ENCODE peak calls at places on chromosome 13, in five cellular contexts. T is tibial artery, Y is BE2C, N is mucosa of descending colon, L is mesothelial cell of epicardium. U is an unnamed sample.

GRCh38 chr13:74134777-74135305 is 637 bp upstream of the KLF12 start:
- DNase-seq in T (peak; percentile 53), Y (peak; percentile 72), L (peak; percentile 74), N (peak; percentile 72), U (peak; percentile 70)

GRCh38 chr13:83992566-83993358 is 110.5 kb upstream of the SLITRK1 start:
- DNase-seq in N (no peak), Y (no peak), L (no peak), T (no peak), U (no peak)

GRCh38 chr13:31310781-31311180 is 111.0 kb downstream of the B3GLCT start:
- DNase-seq in Y (no peak), L (no peak), N (no peak), T (no peak), U (no peak)

GRCh38 chr13:98397221-98397620 is 179.7 kb downstream of the STK24 start:
- DNase-seq in N (no peak), Y (no peak), L (no peak), T (no peak), U (no peak)

GRCh38 chr13:29713841-29714240 is 118.4 kb upstream of the SLC7A1 start:
- DNase-seq in Y (no peak), T (no peak), N (no peak), L (no peak), U (no peak)

GRCh38 chr13:107790360-107790759 is 425.0 kb downstream of the LIG4 start:
- DNase-seq in L (no peak), Y (no peak), N (no peak), T (no peak), U (no peak)

GRCh38 chr13:114015608-114016295 is 41.9 kb upstream of the C13orf46 start:
- DNase-seq in Y (no peak), N (peak; percentile 34), T (peak; percentile 53), L (no peak), U (peak; percentile 41)

GRCh38 chr13:25268561-25268960 is 18.7 kb downstream of the MTMR6 start:
- DNase-seq in Y (no peak), L (no peak), N (no peak), T (no peak), U (no peak)

GRCh38 chr13:91134773-91135124 is 212.7 kb upstream of the MIR17HG start:
- DNase-seq in T (no peak), L (no peak), Y (no peak), N (no peak), U (no peak)

GRCh38 chr13:41587490-41587889 is 130.1 kb downstream of the RGCC start:
- DNase-seq in N (no peak), Y (peak; percentile 12), T (no peak), L (no peak), U (no peak)

GRCh38 chr13:30186644-30187431 is 120.5 kb downstream of the KATNAL1 start:
- DNase-seq in T (no peak), L (no peak), Y (no peak), N (no peak), U (no peak)

GRCh38 chr13:110089815-110090214 is 217.1 kb downstream of the COL4A1 start:
- DNase-seq in N (no peak), Y (no peak), T (no peak), L (no peak), U (no peak)

GRCh38 chr13:81957121-81957520 is 1616.2 kb upstream of the SPRY2 start:
- DNase-seq in Y (no peak), N (no peak), T (no peak), L (no peak), U (no peak)

GRCh38 chr13:103195762-103196161 is 129.5 kb upstream of the SLC10A2 start:
- DNase-seq in N (no peak), L (no peak), T (no peak), Y (no peak), U (no peak)

GRCh38 chr13:33761744-33762143 is 56.2 kb upstream of the RFC3 start:
- DNase-seq in T (no peak), Y (no peak), N (no peak), L (no peak), U (no peak)

GRCh38 chr13:73702419-73703071 is 431.7 kb downstream of the KLF12 start:
- DNase-seq in N (no peak), L (no peak), Y (no peak), T (no peak), U (no peak)

GRCh38 chr13:51212808-51213728 is 9.1 kb upstream of the FAM124A start:
- DNase-seq in L (no peak), T (no peak), N (no peak), Y (no peak), U (no peak)

GRCh38 chr13:92137519-92137918 is 739.1 kb downstream of the GPC5 start:
- DNase-seq in Y (no peak), N (no peak), L (no peak), T (no peak), U (no peak)

GRCh38 chr13:50589139-50589538 is 254.4 kb downstream of the DLEU7 start:
- DNase-seq in T (no peak), L (no peak), Y (peak; percentile 23), N (no peak), U (no peak)

GRCh38 chr13:99360696-99361095 is 53.5 kb upstream of the GPR183 start:
- DNase-seq in T (no peak), N (no peak), Y (no peak), L (no peak), U (no peak)

DNA sequence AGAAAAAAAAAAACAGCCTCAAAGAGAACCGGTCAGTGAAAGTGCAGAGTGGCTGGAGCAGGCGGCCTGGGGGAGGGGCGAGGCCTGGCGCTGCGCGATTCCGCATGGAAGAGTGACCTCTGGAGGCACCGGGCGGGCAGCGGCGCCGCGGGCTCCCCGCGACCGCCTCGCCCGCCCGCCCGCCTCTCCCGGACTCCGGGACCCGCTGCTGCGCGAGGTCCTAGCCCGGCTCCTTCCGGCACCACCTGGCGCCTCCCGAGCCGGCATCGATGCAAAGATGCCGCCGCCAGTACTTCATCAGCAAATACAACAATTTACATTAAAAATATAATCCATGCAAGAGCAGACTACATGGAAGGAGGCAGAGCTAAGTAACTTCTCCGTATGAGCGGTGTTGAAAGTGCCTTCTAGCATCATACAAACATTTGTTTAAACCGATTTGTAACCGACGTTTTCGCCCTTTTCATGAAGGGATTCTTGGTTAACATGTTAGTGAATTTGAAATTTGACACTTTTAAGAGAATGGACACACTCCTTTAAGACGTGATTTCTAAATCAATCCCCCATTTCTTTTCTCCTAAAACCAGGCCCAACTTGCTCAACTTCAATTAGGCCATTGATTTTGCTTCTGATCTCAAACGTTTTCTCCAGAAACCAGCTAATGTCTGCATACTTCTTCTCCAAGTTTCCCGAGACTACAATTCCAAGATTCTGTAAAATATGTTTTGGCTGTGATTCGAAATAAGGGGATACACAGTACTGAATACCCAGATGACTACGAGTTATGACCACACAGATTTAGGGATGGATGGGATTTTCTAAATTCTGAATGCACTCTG is 2.1 kb downstream of the EFNB2 start:
- DNase-seq in Y (peak; percentile 93), T (peak; percentile 77), N (peak; percentile 92), L (peak; percentile 77), U (peak; percentile 87)
- TF ChIP-seq CTCF in Y (peak; percentile 49), T (peak; percentile 34), N (peak; percentile 61), L (peak; percentile 50), U (peak; percentile 62)

DNA sequence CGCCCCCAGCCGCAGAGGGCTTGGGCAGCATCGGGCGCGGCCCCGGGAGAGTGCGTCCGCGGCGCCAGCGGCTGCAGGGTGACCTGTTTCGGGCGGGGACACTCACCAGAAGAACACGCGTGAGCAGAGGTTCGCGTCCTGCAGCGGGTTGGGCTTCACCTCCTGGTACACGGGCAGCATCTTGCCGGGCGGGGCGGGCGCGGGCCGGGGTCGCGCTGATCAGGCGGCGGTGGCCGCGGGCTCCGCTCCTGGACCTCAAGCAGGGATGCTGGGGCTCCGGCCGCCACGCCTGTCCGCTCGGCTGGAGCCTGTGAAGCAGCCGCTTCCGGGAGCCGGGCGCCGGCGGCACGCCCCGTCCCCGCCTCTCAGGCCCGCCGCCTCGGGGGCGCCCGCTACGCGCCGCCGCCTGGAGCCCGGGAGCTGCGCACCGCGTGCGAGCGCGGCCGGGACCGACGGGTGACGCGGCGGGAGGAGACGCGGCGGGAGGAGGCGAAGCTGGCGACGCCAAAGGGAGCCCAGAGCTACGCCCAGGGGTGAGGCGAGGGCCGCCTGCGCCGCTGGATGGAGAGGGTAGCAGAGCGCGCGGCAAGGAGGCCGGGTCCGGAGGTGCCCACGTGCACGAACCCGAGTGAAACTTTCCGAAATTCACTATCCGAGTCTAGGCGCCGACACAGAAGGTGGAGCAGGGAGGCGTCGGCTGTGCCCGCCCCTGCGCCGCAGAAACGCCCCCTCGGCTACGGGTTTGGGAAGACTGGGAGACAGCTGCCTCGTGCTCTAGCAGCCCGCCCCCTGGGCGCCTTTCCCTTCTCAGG is at the start of gene ABCC4:
- DNase-seq in L (peak; percentile 69), T (peak; percentile 37), N (peak; percentile 74), Y (peak; percentile 81), U (peak; percentile 73)
- TF ChIP-seq CTCF in L (no peak), T (no peak), N (peak; percentile 9), Y (no peak), U (no peak)

GRCh38 chr13:26759907-26760834 is at the start of gene GPR12:
- DNase-seq in L (no peak), N (no peak), Y (no peak), T (no peak), U (no peak)
- TF ChIP-seq CTCF in L (no peak), N (no peak), Y (no peak), T (no peak), U (no peak)

DNA sequence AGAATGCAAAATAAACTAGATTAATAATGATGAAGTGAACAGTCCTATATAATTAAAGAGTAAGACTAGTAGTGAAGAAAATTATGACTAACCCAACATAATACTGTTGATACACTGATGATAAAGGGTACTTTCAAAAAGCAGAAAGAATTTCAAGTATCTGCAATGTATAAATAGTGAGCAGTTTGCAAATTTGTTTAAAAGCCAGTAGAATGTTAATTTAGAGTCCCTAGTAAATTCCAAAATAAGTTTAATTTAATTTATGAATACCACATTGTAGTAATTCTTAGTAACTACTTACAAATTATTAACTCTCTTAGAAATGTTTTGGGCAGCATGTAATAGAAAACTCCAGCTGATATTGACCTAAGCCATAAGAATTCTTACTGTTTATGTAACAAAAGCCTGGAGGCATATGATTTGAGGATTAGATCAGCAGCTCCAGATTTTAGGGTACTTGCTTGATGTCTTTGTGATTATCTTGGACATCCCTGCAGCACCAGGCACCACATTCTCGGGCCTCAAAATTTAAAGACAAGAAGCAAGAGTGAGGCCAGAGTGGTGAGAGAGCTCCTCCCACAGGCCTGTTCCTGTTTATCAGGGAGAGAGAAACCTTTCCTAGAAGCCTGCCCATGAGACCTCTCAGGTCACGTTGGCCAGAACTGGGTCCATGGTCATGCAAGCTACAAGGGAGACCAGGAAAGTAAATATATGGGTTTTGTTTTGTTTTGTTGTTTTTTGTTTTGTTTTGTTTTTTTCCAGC is 67.6 kb upstream of the TDRD3 start:
- DNase-seq in N (peak; percentile 71), Y (peak; percentile 55), T (no peak), L (peak; percentile 51), U (peak; percentile 42)
- TF ChIP-seq CTCF in N (no peak), Y (peak; percentile 83), T (no peak), L (no peak), U (no peak)

GRCh38 chr13:26628706-26629105 is 71.2 kb downstream of the WASF3 start:
- DNase-seq in T (no peak), Y (no peak), L (no peak), N (peak; percentile 27), U (peak; percentile 30)
- TF ChIP-seq CTCF in T (no peak), Y (peak; percentile 25), L (no peak), N (no peak), U (no peak)

GRCh38 chr13:36924001-36924400 is 4.0 kb upstream of the SMAD9 start:
- DNase-seq in L (no peak), T (no peak), Y (no peak), N (no peak), U (no peak)
- TF ChIP-seq CTCF in L (no peak), T (no peak), Y (no peak), N (no peak), U (no peak)